ENCODE peak calls at places on chromosomes 16 and 17, in ten cellular contexts. J is Peyer's patch, P is left ventricle myocardium inferior, W is heart right ventricle, R is hepatocyte, D is neural progenitor cell, V is esophagus muscularis mucosa, F is gastrocnemius medialis, E is cardiac muscle cell, N is uterus. B is an unnamed sample. For H3K9me3 and H3K36me3, the result is how much of the 10 kb centered on the place peaks cover.

GRCh38 chr16:13997933-13998332 is 73.2 kb upstream of the MRTFB start:
- DNase-seq in F (no peak), E (no peak), P (no peak), N (no peak), W (no peak), D (no peak), J (peak), R (no peak), V (no peak), B (no peak)

GRCh38 chr16:28192811-28193529 is 18.8 kb downstream of the XPO6 start:
- DNase-seq in W (no peak), F (no peak), V (no peak), R (no peak), N (no peak), E (no peak), P (no peak), D (no peak), J (peak), B (no peak)

GRCh38 chr17:38354466-38354865 is 2.8 kb downstream of the SOCS7 start:
- DNase-seq in E (no peak), J (no peak), P (no peak), R (no peak), N (no peak), W (no peak), D (no peak), V (no peak), F (no peak), B (no peak)

GRCh38 chr16:69410285-69410990 is 14.0 kb upstream of the CYB5B start:
- DNase-seq in D (no peak), R (no peak), F (no peak), N (no peak), W (no peak), E (peak), V (no peak), P (no peak), J (no peak), B (no peak)

GRCh38 chr17:56939869-56940484 is 20.9 kb downstream of the COIL start:
- DNase-seq in E (peak), W (no peak), D (peak), J (no peak), N (no peak), P (no peak), V (no peak), F (no peak), R (peak), B (no peak)

GRCh38 chr17:79223471-79223870 is 148.8 kb downstream of the ENGASE start:
- DNase-seq in J (no peak), D (peak), P (no peak), F (no peak), N (no peak), W (no peak), V (no peak), R (no peak), E (no peak), B (no peak)

GRCh38 chr17:29251969-29252866 is 5.6 kb downstream of the CRYBA1 start:
- DNase-seq in R (peak), D (peak), J (no peak), N (no peak), V (peak), W (no peak), F (no peak), E (peak), P (no peak), B (no peak)

GRCh38 chr16:12062343-12063003 is 85.9 kb downstream of the SNX29 start:
- DNase-seq in R (no peak), E (peak), P (peak), D (no peak), N (peak), V (peak), J (no peak), W (peak), F (peak), B (peak)

GRCh38 chr16:72455743-72456659 is 284.0 kb upstream of the PMFBP1 start:
- DNase-seq in D (no peak), V (no peak), J (no peak), W (no peak), N (no peak), R (peak), F (no peak), P (no peak), E (peak), B (no peak)

GRCh38 chr16:70688266-70688742 is 2.5 kb upstream of the MTSS2 start:
- DNase-seq in R (no peak), F (peak), N (peak), W (no peak), J (no peak), D (no peak), P (peak), E (peak), V (no peak), B (peak)

GRCh38 chr16:83403751-83404150 is 404.0 kb upstream of the HSBP1 start:
- DNase-seq in D (no peak), N (no peak), R (no peak), W (no peak), F (no peak), P (no peak), V (no peak), J (no peak), E (peak), B (no peak)

GRCh38 chr17:48494335-48494734 is 36.5 kb downstream of the HOXB1 start:
- DNase-seq in N (no peak), J (no peak), D (no peak), F (no peak), W (no peak), E (peak), V (no peak), R (no peak), P (no peak), B (peak)

GRCh38 chr17:11986939-11987329 is 10.3 kb downstream of the ZNF18 start:
- DNase-seq in V (no peak), P (no peak), N (no peak), W (peak), E (peak), R (peak), F (no peak), D (peak), J (no peak), B (no peak)

GRCh38 chr17:32596666-32597065 is 109.9 kb downstream of the CDK5R1 start:
- DNase-seq in P (no peak), E (peak), F (no peak), J (no peak), W (no peak), R (no peak), N (no peak), V (no peak), D (no peak), B (no peak)

GRCh38 chr16:23434380-23434779 is 18.6 kb downstream of the COG7 start:
- DNase-seq in F (peak), J (no peak), R (peak), D (peak), N (no peak), V (no peak), E (peak), W (peak), P (no peak), B (no peak)

GRCh38 chr17:61533797-61534196 is 57.2 kb downstream of the NACA2 start:
- DNase-seq in R (no peak), N (no peak), E (no peak), J (no peak), V (no peak), D (no peak), W (no peak), P (no peak), F (no peak), B (no peak)

GRCh38 chr17:13425390-13425789 is 176.3 kb downstream of the HS3ST3A1 start:
- DNase-seq in R (no peak), P (no peak), D (no peak), J (no peak), F (no peak), N (no peak), E (no peak), V (peak), W (no peak), B (no peak)

GRCh38 chr16:27048316-27048715 is 18.4 kb upstream of the C16orf82 start:
- DNase-seq in J (no peak), W (no peak), V (no peak), R (no peak), N (no peak), D (no peak), P (no peak), F (no peak), E (no peak), B (no peak)

GRCh38 chr16:10834766-10835165 is 16.2 kb upstream of the TVP23A start:
- DNase-seq in W (no peak), E (no peak), D (no peak), P (no peak), N (no peak), V (no peak), R (no peak), F (no peak), J (no peak), B (no peak)

GRCh38 chr17:61322316-61323014 is 77.2 kb upstream of the TBX2 start:
- DNase-seq in W (no peak), R (no peak), N (no peak), P (no peak), D (no peak), V (no peak), F (no peak), E (no peak), J (no peak), B (no peak)

GRCh38 chr17:81517009-81517338 is 4.4 kb upstream of the ACTG1 start:
- DNase-seq in E (no peak), W (no peak), V (no peak), R (no peak), P (no peak), D (no peak), F (no peak), J (no peak), N (no peak), B (no peak)

GRCh38 chr16:84879569-84880487 is 60.0 kb downstream of the CRISPLD2 start:
- DNase-seq in R (peak), P (peak), J (no peak), E (no peak), F (no peak), W (no peak), N (no peak), V (no peak), D (no peak), B (no peak)
- H3K4me3 ChIP-seq in R (no peak), P (no peak), J (no peak), E (no peak), F (no peak), W (no peak), N (no peak), V (no peak), D (no peak), B (no peak)

GRCh38 chr17:30696234-30696633 is 128.3 kb downstream of the CRLF3 start:
- DNase-seq in N (no peak), F (no peak), V (no peak), D (no peak), J (no peak), P (no peak), W (no peak), E (no peak), R (no peak), B (no peak)
- H3K9me3 ChIP-seq in N (under half), F (under half), V (under half), D (under half), J (under half), P (under half), W (under half), E (under half), R (under half), B (under half)

DNA sequence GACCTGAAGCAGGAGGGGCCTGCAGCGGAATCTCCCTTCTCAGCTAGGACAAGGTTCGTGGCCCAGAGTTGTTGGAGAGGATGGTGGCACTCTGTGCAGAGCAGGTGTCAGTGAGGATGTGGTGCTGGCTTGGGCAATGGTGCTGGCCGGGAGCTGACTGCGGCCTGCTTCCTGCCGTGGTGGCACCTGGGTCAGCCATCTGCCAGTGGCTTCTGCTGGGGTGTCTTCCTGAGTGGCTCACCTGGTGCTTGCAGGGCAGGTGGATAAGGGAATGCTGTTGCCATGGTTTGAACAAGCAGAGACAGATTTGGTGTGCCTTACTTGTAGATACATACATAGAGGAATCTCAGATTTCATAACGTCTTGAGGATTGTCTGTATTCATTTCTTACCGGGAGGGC is 69.6 kb downstream of the SEC14L1 start:
- DNase-seq in W (no peak), V (no peak), D (no peak), F (peak), R (no peak), P (no peak), N (no peak), E (no peak), J (no peak), B (no peak)
- H3K36me3 ChIP-seq in W (half or more), V (half or more), D (under half), F (half or more), R (under half), P (half or more), N (under half), E (under half), J (half or more), B (half or more)

DNA sequence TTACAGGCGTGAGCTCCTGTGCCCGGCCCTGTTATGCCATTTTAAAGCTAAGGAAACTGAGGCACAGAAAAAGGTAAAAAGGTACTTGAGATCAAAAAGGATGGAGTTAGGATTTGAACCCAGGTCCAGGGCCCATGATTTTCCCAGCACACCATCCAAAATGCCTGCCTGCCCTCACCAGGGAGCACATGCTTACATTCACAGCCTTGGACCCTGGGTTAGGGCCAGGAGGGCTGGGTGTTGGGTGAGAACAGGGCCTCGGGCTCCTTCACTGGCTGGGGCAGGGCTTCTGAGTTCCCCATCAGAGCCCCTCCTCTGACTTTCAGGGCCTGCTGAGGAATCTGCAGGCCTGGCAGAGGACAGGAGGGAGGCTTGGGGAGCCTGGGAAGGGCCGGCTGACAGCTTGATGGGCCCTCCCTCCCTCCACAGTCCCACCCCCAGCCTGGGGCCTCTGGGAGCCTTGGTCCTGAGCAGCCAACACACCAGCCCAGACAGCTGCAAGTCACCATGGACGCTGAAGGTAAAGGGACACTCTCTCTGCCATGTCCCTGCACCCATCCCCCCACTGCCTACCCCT is at the start of gene QPRT:
- DNase-seq in N (peak), V (no peak), R (peak), E (peak), P (peak), W (peak), D (peak), F (no peak), J (no peak), B (no peak)
- H3K4me3 ChIP-seq in N (peak), V (peak), R (peak), E (peak), P (peak), W (peak), D (peak), F (no peak), J (peak), B (no peak)

DNA sequence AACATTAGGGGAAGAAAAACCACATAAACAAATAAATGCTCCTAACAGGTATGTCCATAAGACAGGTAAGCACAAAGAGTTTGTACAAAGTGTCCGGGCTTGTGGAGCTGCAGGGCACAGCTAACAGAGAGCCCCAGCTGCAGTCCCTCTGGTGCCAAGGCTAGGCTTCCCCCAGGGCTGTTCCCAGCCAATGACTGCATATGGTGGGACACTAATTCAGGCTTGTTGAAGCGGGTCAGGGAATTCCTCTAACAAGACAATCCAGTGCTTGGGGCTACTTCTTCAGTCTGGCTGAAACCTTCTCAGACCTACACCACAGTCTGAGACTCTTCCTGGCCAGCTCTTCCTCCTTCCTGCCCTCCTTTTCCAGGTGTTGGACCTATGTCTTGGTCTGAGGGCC is 51.7 kb upstream of the ALDH3A1 start:
- DNase-seq in V (no peak), D (no peak), N (no peak), F (no peak), P (no peak), R (no peak), W (no peak), E (no peak), J (no peak), B (no peak)
- H3K9me3 ChIP-seq in V (under half), D (under half), N (under half), F (under half), P (under half), R (under half), W (under half), E (under half), J (under half), B (under half)

GRCh38 chr16:67449328-67449727 is 18.4 kb downstream of the HSD11B2 start:
- DNase-seq in W (peak), N (no peak), V (no peak), R (no peak), F (no peak), E (no peak), D (no peak), P (peak), J (no peak), B (no peak)

GRCh38 chr16:67446968-67447507 is 16.1 kb downstream of the HSD11B2 start:
- DNase-seq in R (no peak), N (no peak), P (no peak), J (no peak), V (no peak), E (no peak), D (no peak), W (no peak), F (no peak), B (no peak)

GRCh38 chr16:67447508-67448076 is 16.7 kb downstream of the HSD11B2 start:
- DNase-seq in J (no peak), V (no peak), E (peak), N (peak), R (no peak), W (peak), F (no peak), P (peak), D (no peak), B (no peak)

GRCh38 chr16:67449739-67450138 is 18.8 kb downstream of the HSD11B2 start:
- DNase-seq in R (no peak), D (no peak), F (peak), W (peak), V (no peak), E (no peak), J (no peak), P (peak), N (no peak), B (no peak)

DNA sequence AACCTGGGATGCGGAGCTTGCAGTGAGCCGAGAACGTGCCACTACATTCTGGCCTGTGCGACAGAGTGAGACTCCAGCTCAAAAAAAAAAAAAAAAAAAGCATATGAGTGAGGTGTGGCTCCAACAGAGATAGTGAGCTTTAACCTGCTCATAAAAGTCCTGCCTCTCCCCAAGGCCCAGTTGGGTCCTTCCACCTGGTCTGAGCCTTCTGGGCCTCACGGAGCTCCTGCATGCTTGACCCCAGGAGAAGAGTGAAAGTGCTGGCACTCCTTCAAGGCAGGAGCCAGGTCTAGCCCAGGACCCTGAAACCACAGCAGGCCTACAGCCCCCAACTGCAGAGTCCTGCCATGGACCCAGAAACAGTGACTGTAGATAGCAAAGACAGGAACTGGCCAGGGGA is 17.7 kb downstream of the HSD11B2 start:
- DNase-seq in J (no peak), E (no peak), D (no peak), N (no peak), W (no peak), R (no peak), P (no peak), F (no peak), V (no peak), B (no peak)
- H3K36me3 ChIP-seq in J (half or more), E (under half), D (under half), N (under half), W (under half), R (under half), P (under half), F (under half), V (half or more), B (under half)

B was measured in MG63.